ENCODE peak calls at places on chromosomes 11 and 22, in seven cellular contexts. A is activated naive CD8-positive, alpha-beta T cell treated with anti-CD3 and anti-CD28 coated beads for 36 hours; S is fibroblast of lung; C is hypothalamus; Q is kidney epithelial cell; E is PC-3; B is AG04450. O is an unnamed sample.

GRCh38 chr11:113447621-113448310 is 27.4 kb downstream of the DRD2 start:
- DNase-seq in A (no peak), S (no peak), C (no peak), Q (no peak), E (peak), B (no peak), O (peak)

GRCh38 chr11:44964526-44965209 is 14.0 kb upstream of the TP53I11 start:
- DNase-seq in A (no peak), S (no peak), C (no peak), Q (no peak), E (no peak), B (no peak), O (no peak)

GRCh38 chr11:66856496-66857233 is at the start of gene LRFN4:
- DNase-seq in A (peak), S (no peak), C (no peak), Q (no peak), E (peak), B (no peak), O (peak)

GRCh38 chr11:72190581-72191205 is 1.2 kb upstream of the FOLR1 start:
- DNase-seq in A (no peak), S (no peak), C (no peak), Q (no peak), E (no peak), B (no peak), O (no peak)

GRCh38 chr11:94910779-94911178 is 62.6 kb downstream of the CWC15 start:
- DNase-seq in A (no peak), S (peak), C (no peak), Q (no peak), E (no peak), B (peak), O (no peak)

GRCh38 chr22:41576877-41577276 is 12.8 kb downstream of the PMM1 start:
- DNase-seq in A (peak), S (peak), C (no peak), Q (no peak), E (peak), B (no peak), O (peak)

GRCh38 chr11:68461284-68461861 is 821 bp downstream of the PPP6R3 start:
- DNase-seq in A (no peak), S (peak), C (no peak), Q (no peak), E (peak), B (no peak), O (peak)

GRCh38 chr22:27686534-27686933 is 115.0 kb downstream of the MN1 start:
- DNase-seq in A (no peak), S (peak), C (peak), Q (no peak), E (no peak), B (peak), O (peak)

GRCh38 chr11:1034001-1034400 is 2.5 kb downstream of the MUC6 start:
- DNase-seq in A (no peak), S (no peak), C (no peak), Q (no peak), E (no peak), B (no peak), O (no peak)

GRCh38 chr22:31020334-31020733 is 51.3 kb downstream of the TUG1 start:
- DNase-seq in A (no peak), S (no peak), C (no peak), Q (no peak), E (no peak), B (no peak), O (no peak)

GRCh38 chr11:128515766-128516466 is 71.4 kb downstream of the ETS1 start:
- DNase-seq in A (no peak), S (no peak), C (no peak), Q (no peak), E (no peak), B (no peak), O (no peak)

GRCh38 chr11:71420455-71421241 is 27.5 kb downstream of the DHCR7 start:
- DNase-seq in A (no peak), S (peak), C (no peak), Q (peak), E (peak), B (peak), O (peak)

GRCh38 chr11:37788141-37788877 is 1190.3 kb upstream of the RAG2 start:
- DNase-seq in A (no peak), S (peak), C (no peak), Q (peak), E (peak), B (peak), O (peak)

GRCh38 chr11:14374922-14375630 is 16.1 kb upstream of the RRAS2 start:
- DNase-seq in A (no peak), S (no peak), C (no peak), Q (no peak), E (no peak), B (no peak), O (no peak)

GRCh38 chr11:92932023-92932422 is 37.4 kb upstream of the MTNR1B start:
- DNase-seq in A (no peak), S (no peak), C (no peak), Q (peak), E (no peak), B (no peak), O (peak)

GRCh38 chr11:65739022-65739421 is 18.4 kb upstream of the RNASEH2C start:
- DNase-seq in A (no peak), S (no peak), C (no peak), Q (no peak), E (no peak), B (no peak), O (no peak)

GRCh38 chr22:19596680-19597398 is 72.6 kb upstream of the CLDN5 start:
- DNase-seq in A (no peak), S (no peak), C (no peak), Q (no peak), E (no peak), B (no peak), O (no peak)

GRCh38 chr11:76491644-76492043 is 46.8 kb downstream of the EMSY start:
- DNase-seq in A (no peak), S (no peak), C (no peak), Q (no peak), E (peak), B (no peak), O (no peak)

GRCh38 chr11:127136438-127136837 is 135.9 kb upstream of the KIRREL3 start:
- DNase-seq in A (no peak), S (no peak), C (no peak), Q (no peak), E (no peak), B (no peak), O (no peak)

GRCh38 chr11:73795925-73796632 is 8.4 kb downstream of the MRPL48 start:
- DNase-seq in A (no peak), S (no peak), C (peak), Q (no peak), E (no peak), B (no peak), O (no peak)

GRCh38 chr11:74923125-74923524 is 25.8 kb downstream of the XRRA1 start:
- DNase-seq in A (no peak), S (no peak), C (no peak), Q (no peak), E (no peak), B (no peak), O (no peak)

GRCh38 chr11:94700631-94701030 is 67.5 kb upstream of the AMOTL1 start:
- DNase-seq in A (no peak), S (no peak), C (no peak), Q (no peak), E (no peak), B (no peak), O (no peak)

GRCh38 chr11:74602637-74603591 is 10.5 kb downstream of the POLD3 start:
- DNase-seq in A (no peak), S (no peak), C (no peak), Q (no peak), E (no peak), B (no peak), O (no peak)